ENCODE peak calls at places on chromosome 5, in six cellular contexts. C is heart right ventricle; N is GM20000; D is NCI-H460; Y is stimulated activated CD8-positive, alpha-beta memory T cell treated with anti-CD3 and anti-CD28 coated beads, Interleukin-2, amount 100 ng/mL, for 48 hours; S is HTR-8/SVneo. U is an unnamed sample.

GRCh38 chr5:66932446-66932845 is 264.2 kb downstream of the CD180 start:
- DNase-seq in N (no peak), Y (no peak), D (no peak), C (no peak), S (no peak), U (no peak)

GRCh38 chr5:143761663-143762062 is 50.3 kb upstream of the HMHB1 start:
- DNase-seq in Y (no peak), D (no peak), C (no peak), N (no peak), S (no peak), U (no peak)

GRCh38 chr5:37886207-37886905 is 46.5 kb upstream of the GDNF start:
- DNase-seq in C (no peak), S (no peak), N (no peak), Y (no peak), D (no peak), U (no peak)

GRCh38 chr5:65483474-65484346 is 2.0 kb upstream of the ADAMTS6 start:
- DNase-seq in S (peak), Y (no peak), C (no peak), D (peak), N (peak), U (peak)

GRCh38 chr5:31196309-31196708 is 2.8 kb downstream of the CDH6 start:
- DNase-seq in N (no peak), C (no peak), S (peak), D (no peak), Y (no peak), U (no peak)

GRCh38 chr5:132629230-132629944 is 28.6 kb upstream of the IL13 start:
- DNase-seq in D (no peak), S (no peak), N (peak), Y (no peak), C (no peak), U (peak)

GRCh38 chr5:95609711-95610110 is 10.2 kb upstream of the GPR150 start:
- DNase-seq in S (no peak), D (no peak), C (no peak), N (no peak), Y (no peak), U (no peak)

GRCh38 chr5:170584446-170584845 is 80.6 kb downstream of the KCNIP1 start:
- DNase-seq in D (no peak), C (no peak), N (no peak), Y (no peak), S (no peak), U (no peak)

GRCh38 chr5:16507716-16508115 is 42.1 kb upstream of the ZNF622 start:
- DNase-seq in C (no peak), S (no peak), Y (no peak), N (no peak), D (no peak), U (no peak)

GRCh38 chr5:150780180-150780692 is 1.7 kb downstream of the SMIM3 start:
- DNase-seq in Y (no peak), N (peak), D (no peak), S (no peak), C (peak), U (peak)

GRCh38 chr5:102296229-102296817 is at the start of gene SLCO4C1:
- DNase-seq in C (peak), S (peak), Y (peak), D (peak), N (peak), U (peak)

U was measured in GM06990.